ENCODE peak calls at places on chromosomes 13 and 19, in four cellular contexts. Z is H9, N is fibroblast of pulmonary artery, D is psoas muscle. T is an unnamed sample.
A peak's percentile ranks its signal among the peaks of the same experiment; 100 is the strongest.

GRCh38 chr19:50793558-50794065 is 3.4 kb downstream of the ACP4 start:
- DNase-seq in Z (no peak), N (no peak), D (no peak), T (no peak)

GRCh38 chr19:45492627-45493470 is 4.0 kb downstream of the RTN2 start:
- DNase-seq in Z (peak; percentile 94), N (peak; percentile 88), D (peak; percentile 94), T (peak; percentile 90)

GRCh38 chr19:38932425-38933179 is 1.9 kb downstream of the MRPS12 start:
- DNase-seq in Z (peak; percentile 54), N (peak; percentile 68), D (peak; percentile 58), T (no peak)

GRCh38 chr19:50214699-50215543 is 11.5 kb downstream of the MYH14 start:
- DNase-seq in Z (no peak), N (no peak), D (no peak), T (peak; percentile 77)

GRCh38 chr19:40598121-40598917 is 2.9 kb upstream of the LTBP4 start:
- DNase-seq in Z (peak; percentile 92), N (peak; percentile 88), D (peak; percentile 93), T (peak; percentile 94)

GRCh38 chr13:93685900-93686299 is 459.3 kb downstream of the GPC6 start:
- DNase-seq in Z (no peak), N (no peak), D (no peak), T (no peak)

GRCh38 chr19:46955114-46955812 is 64.4 kb upstream of the NPAS1 start:
- DNase-seq in Z (no peak), N (peak; percentile 52), D (no peak), T (no peak)

GRCh38 chr13:77859450-77859849 is 59.2 kb downstream of the EDNRB start:
- DNase-seq in Z (no peak), N (peak; percentile 95), D (peak; percentile 50), T (no peak)

GRCh38 chr19:55606817-55607216 is 1.4 kb downstream of the ZNF865 start:
- DNase-seq in Z (no peak), N (no peak), D (no peak), T (no peak)

GRCh38 chr19:18002347-18002850 is 5.6 kb upstream of the ARRDC2 start:
- DNase-seq in Z (no peak), N (no peak), D (peak; percentile 57), T (no peak)

GRCh38 chr13:18212873-18213272 is 968.8 kb downstream of the TUBA3C start:
- DNase-seq in Z (no peak), N (peak; percentile 10), D (no peak), T (no peak)

GRCh38 chr13:24280722-24281121 is 28.7 kb upstream of the C1QTNF9 start:
- DNase-seq in Z (no peak), N (no peak), D (no peak), T (no peak)

GRCh38 chr19:40501599-40501998 is 34.8 kb downstream of the SPTBN4 start:
- DNase-seq in Z (no peak), N (no peak), D (no peak), T (no peak)

GRCh38 chr13:106104281-106104901 is 431.1 kb downstream of the EFNB2 start:
- DNase-seq in Z (no peak), N (peak; percentile 85), D (no peak), T (peak; percentile 87)

GRCh38 chr19:22617614-22618325 is 16.4 kb upstream of the ZNF492 start:
- DNase-seq in Z (no peak), N (no peak), D (no peak), T (no peak)

T was measured in islet precursor cell.